ENCODE peak calls at places on chromosome 22, in nine cellular contexts. One of them, this sample, is unnamed.

GRCh38 chr22:26887456-26887855 is 230.1 kb downstream of the MIAT start:
- DNase-seq in NCI-H748 treated with DMSO at 0.1 percent for 48 hours: no peak
- DNase-seq in nucleus accumbens: no peak
- DNase-seq in psoas muscle: no peak
- DNase-seq in anterior cingulate cortex: no peak
- DNase-seq in amniotic stem cell: peak; percentile 1
- DNase-seq in stimulated activated CD4-positive, alpha-beta T cell treated with anti-CD3 and anti-CD28 coated beads, Interleukin-4, amount 100 ng/mL, for 48 hours: no peak
- DNase-seq in HT1080: peak; percentile 17
- DNase-seq in stimulated activated CD8-positive, alpha-beta memory T cell treated with anti-CD3 and anti-CD28 coated beads, Interleukin-12 subunit alpha, Interleukin-12 subunit beta, amount 100 ng/mL, for 1 hour: no peak
- DNase-seq in this sample: no peak

GRCh38 chr22:45886502-45886901 is 90.5 kb downstream of the WNT7B start:
- DNase-seq in NCI-H748 treated with DMSO at 0.1 percent for 48 hours: no peak
- DNase-seq in nucleus accumbens: no peak
- DNase-seq in psoas muscle: peak; percentile 10
- DNase-seq in stimulated activated CD4-positive, alpha-beta T cell treated with anti-CD3 and anti-CD28 coated beads, Interleukin-4, amount 100 ng/mL, for 48 hours: no peak
- DNase-seq in anterior cingulate cortex: no peak
- DNase-seq in stimulated activated CD8-positive, alpha-beta memory T cell treated with anti-CD3 and anti-CD28 coated beads, Interleukin-12 subunit alpha, Interleukin-12 subunit beta, amount 100 ng/mL, for 1 hour: no peak
- DNase-seq in HT1080: no peak
- DNase-seq in amniotic stem cell: no peak
- DNase-seq in this sample: no peak

GRCh38 chr22:37362618-37363017 is 64.7 kb downstream of the ELFN2 start:
- DNase-seq in stimulated activated CD8-positive, alpha-beta memory T cell treated with anti-CD3 and anti-CD28 coated beads, Interleukin-12 subunit alpha, Interleukin-12 subunit beta, amount 100 ng/mL, for 1 hour: no peak
- DNase-seq in amniotic stem cell: no peak
- DNase-seq in NCI-H748 treated with DMSO at 0.1 percent for 48 hours: no peak
- DNase-seq in stimulated activated CD4-positive, alpha-beta T cell treated with anti-CD3 and anti-CD28 coated beads, Interleukin-4, amount 100 ng/mL, for 48 hours: no peak
- DNase-seq in HT1080: no peak
- DNase-seq in anterior cingulate cortex: no peak
- DNase-seq in nucleus accumbens: no peak
- DNase-seq in psoas muscle: no peak
- DNase-seq in this sample: no peak

GRCh38 chr22:48494968-48495750 is 1332.5 kb downstream of the BRD1 start:
- DNase-seq in nucleus accumbens: no peak
- DNase-seq in stimulated activated CD4-positive, alpha-beta T cell treated with anti-CD3 and anti-CD28 coated beads, Interleukin-4, amount 100 ng/mL, for 48 hours: no peak
- DNase-seq in anterior cingulate cortex: no peak
- DNase-seq in NCI-H748 treated with DMSO at 0.1 percent for 48 hours: no peak
- DNase-seq in amniotic stem cell: no peak
- DNase-seq in HT1080: no peak
- DNase-seq in stimulated activated CD8-positive, alpha-beta memory T cell treated with anti-CD3 and anti-CD28 coated beads, Interleukin-12 subunit alpha, Interleukin-12 subunit beta, amount 100 ng/mL, for 1 hour: no peak
- DNase-seq in psoas muscle: peak; percentile 40
- DNase-seq in this sample: no peak

GRCh38 chr22:22168190-22168940 is 76.2 kb upstream of the VPREB1 start:
- DNase-seq in nucleus accumbens: no peak
- DNase-seq in psoas muscle: no peak
- DNase-seq in HT1080: peak; percentile 79
- DNase-seq in anterior cingulate cortex: no peak
- DNase-seq in NCI-H748 treated with DMSO at 0.1 percent for 48 hours: peak; percentile 22
- DNase-seq in stimulated activated CD8-positive, alpha-beta memory T cell treated with anti-CD3 and anti-CD28 coated beads, Interleukin-12 subunit alpha, Interleukin-12 subunit beta, amount 100 ng/mL, for 1 hour: no peak
- DNase-seq in amniotic stem cell: no peak
- DNase-seq in stimulated activated CD4-positive, alpha-beta T cell treated with anti-CD3 and anti-CD28 coated beads, Interleukin-4, amount 100 ng/mL, for 48 hours: no peak
- DNase-seq in this sample: no peak

GRCh38 chr22:37823134-37823985 is at the start of gene GALR3:
- DNase-seq in stimulated activated CD4-positive, alpha-beta T cell treated with anti-CD3 and anti-CD28 coated beads, Interleukin-4, amount 100 ng/mL, for 48 hours: no peak
- DNase-seq in amniotic stem cell: no peak
- DNase-seq in psoas muscle: no peak
- DNase-seq in nucleus accumbens: no peak
- DNase-seq in HT1080: no peak
- DNase-seq in anterior cingulate cortex: no peak
- DNase-seq in stimulated activated CD8-positive, alpha-beta memory T cell treated with anti-CD3 and anti-CD28 coated beads, Interleukin-12 subunit alpha, Interleukin-12 subunit beta, amount 100 ng/mL, for 1 hour: no peak
- DNase-seq in NCI-H748 treated with DMSO at 0.1 percent for 48 hours: no peak
- DNase-seq in this sample: peak; percentile 33

GRCh38 chr22:46661221-46661851 is 41.1 kb downstream of the GRAMD4 start:
- DNase-seq in nucleus accumbens: no peak
- DNase-seq in anterior cingulate cortex: peak; percentile 24
- DNase-seq in stimulated activated CD8-positive, alpha-beta memory T cell treated with anti-CD3 and anti-CD28 coated beads, Interleukin-12 subunit alpha, Interleukin-12 subunit beta, amount 100 ng/mL, for 1 hour: peak; percentile 13
- DNase-seq in amniotic stem cell: no peak
- DNase-seq in psoas muscle: no peak
- DNase-seq in HT1080: peak; percentile 56
- DNase-seq in NCI-H748 treated with DMSO at 0.1 percent for 48 hours: no peak
- DNase-seq in stimulated activated CD4-positive, alpha-beta T cell treated with anti-CD3 and anti-CD28 coated beads, Interleukin-4, amount 100 ng/mL, for 48 hours: peak; percentile 34
- DNase-seq in this sample: no peak

GRCh38 chr22:20117656-20118571 is 888 bp upstream of the TRMT2A start:
- DNase-seq in stimulated activated CD8-positive, alpha-beta memory T cell treated with anti-CD3 and anti-CD28 coated beads, Interleukin-12 subunit alpha, Interleukin-12 subunit beta, amount 100 ng/mL, for 1 hour: no peak
- DNase-seq in psoas muscle: peak; percentile 63
- DNase-seq in anterior cingulate cortex: no peak
- DNase-seq in HT1080: no peak
- DNase-seq in NCI-H748 treated with DMSO at 0.1 percent for 48 hours: no peak
- DNase-seq in stimulated activated CD4-positive, alpha-beta T cell treated with anti-CD3 and anti-CD28 coated beads, Interleukin-4, amount 100 ng/mL, for 48 hours: peak; percentile 79
- DNase-seq in amniotic stem cell: no peak
- DNase-seq in nucleus accumbens: no peak
- DNase-seq in this sample: no peak

GRCh38 chr22:24337894-24338645 is 67.4 kb downstream of the SPECC1L start:
- DNase-seq in psoas muscle: no peak
- DNase-seq in HT1080: no peak
- DNase-seq in anterior cingulate cortex: no peak
- DNase-seq in stimulated activated CD4-positive, alpha-beta T cell treated with anti-CD3 and anti-CD28 coated beads, Interleukin-4, amount 100 ng/mL, for 48 hours: no peak
- DNase-seq in stimulated activated CD8-positive, alpha-beta memory T cell treated with anti-CD3 and anti-CD28 coated beads, Interleukin-12 subunit alpha, Interleukin-12 subunit beta, amount 100 ng/mL, for 1 hour: no peak
- DNase-seq in amniotic stem cell: no peak
- DNase-seq in NCI-H748 treated with DMSO at 0.1 percent for 48 hours: no peak
- DNase-seq in nucleus accumbens: no peak
- DNase-seq in this sample: no peak

GRCh38 chr22:32904044-32904443 is 102.5 kb downstream of the TIMP3 start:
- DNase-seq in nucleus accumbens: peak; percentile 26
- DNase-seq in amniotic stem cell: no peak
- DNase-seq in stimulated activated CD8-positive, alpha-beta memory T cell treated with anti-CD3 and anti-CD28 coated beads, Interleukin-12 subunit alpha, Interleukin-12 subunit beta, amount 100 ng/mL, for 1 hour: no peak
- DNase-seq in NCI-H748 treated with DMSO at 0.1 percent for 48 hours: no peak
- DNase-seq in anterior cingulate cortex: no peak
- DNase-seq in HT1080: peak; percentile 48
- DNase-seq in psoas muscle: no peak
- DNase-seq in stimulated activated CD4-positive, alpha-beta T cell treated with anti-CD3 and anti-CD28 coated beads, Interleukin-4, amount 100 ng/mL, for 48 hours: no peak
- DNase-seq in this sample: peak; percentile 11

GRCh38 chr22:41562461-41562860 is 1.7 kb downstream of the CSDC2 start:
- DNase-seq in nucleus accumbens: no peak
- DNase-seq in psoas muscle: no peak
- DNase-seq in stimulated activated CD8-positive, alpha-beta memory T cell treated with anti-CD3 and anti-CD28 coated beads, Interleukin-12 subunit alpha, Interleukin-12 subunit beta, amount 100 ng/mL, for 1 hour: no peak
- DNase-seq in NCI-H748 treated with DMSO at 0.1 percent for 48 hours: no peak
- DNase-seq in stimulated activated CD4-positive, alpha-beta T cell treated with anti-CD3 and anti-CD28 coated beads, Interleukin-4, amount 100 ng/mL, for 48 hours: no peak
- DNase-seq in anterior cingulate cortex: no peak
- DNase-seq in HT1080: no peak
- DNase-seq in amniotic stem cell: no peak
- DNase-seq in this sample: no peak

GRCh38 chr22:43228330-43228729 is 41.4 kb upstream of the TTLL12 start:
- DNase-seq in stimulated activated CD8-positive, alpha-beta memory T cell treated with anti-CD3 and anti-CD28 coated beads, Interleukin-12 subunit alpha, Interleukin-12 subunit beta, amount 100 ng/mL, for 1 hour: peak; percentile 7
- DNase-seq in anterior cingulate cortex: no peak
- DNase-seq in stimulated activated CD4-positive, alpha-beta T cell treated with anti-CD3 and anti-CD28 coated beads, Interleukin-4, amount 100 ng/mL, for 48 hours: no peak
- DNase-seq in amniotic stem cell: no peak
- DNase-seq in nucleus accumbens: no peak
- DNase-seq in HT1080: peak; percentile 14
- DNase-seq in psoas muscle: no peak
- DNase-seq in NCI-H748 treated with DMSO at 0.1 percent for 48 hours: no peak
- DNase-seq in this sample: no peak